ENCODE peak calls at places on chromosomes 3 and 15, in five cellular contexts. W is RPMI8226, S is astrocyte of the spinal cord, I is frontal cortex, M is NCI-H1092 treated with DMSO at 0.1 percent for 48 hours. C is an unnamed sample.

GRCh38 chr3:72427575-72427974 is 420.7 kb downstream of the SHQ1 start:
- DNase-seq in I (no peak), W (no peak), S (no peak), M (no peak), C (no peak)

GRCh38 chr3:160704006-160704405 is 27.0 kb downstream of the ARL14 start:
- DNase-seq in M (no peak), I (no peak), W (no peak), S (peak), C (no peak)

GRCh38 chr3:179826247-179826637 is 173.4 kb downstream of the USP13 start:
- DNase-seq in M (no peak), I (no peak), S (no peak), W (no peak), C (no peak)

GRCh38 chr3:149970716-149971402 is at the start of gene PFN2:
- DNase-seq in I (peak), S (peak), W (peak), M (peak), C (no peak)

GRCh38 chr15:78076231-78077052 is 1.1 kb downstream of the TBC1D2B start:
- DNase-seq in S (no peak), M (no peak), W (no peak), I (no peak), C (no peak)

GRCh38 chr3:108202080-108202479 is 20.1 kb downstream of the IFT57 start:
- DNase-seq in I (no peak), S (no peak), M (no peak), W (no peak), C (no peak)

GRCh38 chr15:37416103-37416502 is 315.8 kb upstream of the MEIS2 start:
- DNase-seq in W (no peak), S (no peak), M (no peak), I (no peak), C (no peak)

GRCh38 chr15:31605467-31605931 is 278.9 kb downstream of the KLF13 start:
- DNase-seq in W (no peak), M (no peak), S (peak), I (no peak), C (peak)

GRCh38 chr15:88441076-88441730 is 26.0 kb downstream of the MRPL46 start:
- DNase-seq in W (no peak), I (no peak), M (no peak), S (no peak), C (no peak)

GRCh38 chr3:184602406-184603155 is 41.0 kb downstream of the EPHB3 start:
- DNase-seq in S (no peak), W (no peak), M (peak), I (peak), C (peak)

GRCh38 chr3:88058593-88059379 is at the start of the genes CGGBP1 and ZNF654:
- DNase-seq in I (peak), M (peak), S (peak), W (peak), C (peak)

GRCh38 chr3:139327231-139327630 is 16.6 kb upstream of the MRPS22 start:
- DNase-seq in S (no peak), I (no peak), M (no peak), W (no peak), C (no peak)

GRCh38 chr3:122974764-122975162 is 52.8 kb downstream of the SEMA5B start:
- DNase-seq in I (no peak), S (peak), M (no peak), W (no peak), C (no peak)

GRCh38 chr3:107643038-107643883 is 120.5 kb downstream of the BBX start:
- DNase-seq in M (no peak), W (no peak), S (no peak), I (no peak), C (peak)

GRCh38 chr3:123344175-123344908 is 104.5 kb downstream of the ADCY5 start:
- DNase-seq in M (no peak), I (no peak), W (peak), S (peak), C (peak)

GRCh38 chr3:184566441-184567414 is 5.1 kb downstream of the EPHB3 start:
- DNase-seq in W (peak), S (no peak), I (no peak), M (no peak), C (no peak)

GRCh38 chr3:151130437-151130836 is 45.0 kb downstream of the MED12L start:
- DNase-seq in I (no peak), S (no peak), W (no peak), M (no peak), C (no peak)

GRCh38 chr15:81723758-81724157 is 322.1 kb downstream of the MEX3B start:
- DNase-seq in W (no peak), S (no peak), M (no peak), I (no peak), C (no peak)

GRCh38 chr15:85667491-85668424 is 127.0 kb downstream of the KLHL25 start:
- DNase-seq in W (no peak), I (no peak), M (no peak), S (peak), C (peak)

GRCh38 chr15:84714816-84715215 is 1.1 kb downstream of the SEC11A start:
- DNase-seq in I (no peak), W (no peak), S (no peak), M (no peak), C (peak)

GRCh38 chr3:119314821-119315220 is 20.6 kb downstream of the ARHGAP31 start:
- DNase-seq in S (no peak), I (no peak), W (no peak), M (peak), C (no peak)

GRCh38 chr3:126372413-126373145 is 15.4 kb upstream of the KLF15 start:
- DNase-seq in I (no peak), W (peak), M (no peak), S (no peak), C (no peak)

GRCh38 chr15:43544266-43544665 is 26.9 kb downstream of the MAP1A start:
- DNase-seq in S (no peak), I (no peak), W (no peak), M (no peak), C (no peak)

GRCh38 chr3:73546961-73547360 is 77.8 kb downstream of the PDZRN3 start:
- DNase-seq in W (no peak), I (no peak), S (peak), M (no peak), C (no peak)

GRCh38 chr3:10944866-10945265 is 47.7 kb upstream of the SLC6A1 start:
- DNase-seq in W (no peak), I (no peak), S (no peak), M (no peak), C (no peak)

GRCh38 chr3:62940763-62941632 is 65.8 kb upstream of the CADPS start:
- DNase-seq in I (no peak), S (peak), M (no peak), W (no peak), C (no peak)

GRCh38 chr15:62769604-62770003 is 272.9 kb upstream of the TPM1 start:
- DNase-seq in S (peak), I (no peak), M (no peak), W (no peak), C (no peak)

GRCh38 chr3:49278548-49278947 is 1.5 kb upstream of the C3orf62 start:
- DNase-seq in S (no peak), W (no peak), M (no peak), I (no peak), C (no peak)

GRCh38 chr15:74653426-74654082 is 37.9 kb downstream of the CLK3 start:
- DNase-seq in M (no peak), I (no peak), S (peak), W (peak), C (no peak)

GRCh38 chr3:409011-409410 is 212.4 kb downstream of the CHL1 start:
- DNase-seq in I (no peak), S (no peak), W (no peak), M (no peak), C (no peak)

C was measured in MV-4-11.